ENCODE peak calls at places on chromosomes 13 and 19, in seven cellular contexts. C, Q, O, F, V, B and M are unnamed samples. For H3K36me3, the result is how much of the 10 kb centered on the place peaks cover.

GRCh38 chr19:23075031-23075733 is 41.6 kb upstream of the ZNF730 start:
- DNase-seq in C (peak), O (peak), Q (peak), F (peak), V (no peak), B (peak), M (peak)

GRCh38 chr13:24680258-24680920 is at the start of gene ATP12A:
- DNase-seq in V (no peak), Q (peak), B (peak), F (peak), C (no peak), O (peak), M (peak)

GRCh38 chr13:108948269-108948671 is 318.9 kb downstream of the MYO16 start:
- DNase-seq in B (no peak), V (no peak), C (no peak), F (peak), O (no peak), Q (peak), M (no peak)

GRCh38 chr19:41801682-41802317 is 5.4 kb downstream of the CEACAM3 start:
- DNase-seq in Q (no peak), O (no peak), C (no peak), B (no peak), F (no peak), V (no peak), M (no peak)

GRCh38 chr19:6540918-6541689 is 10.3 kb downstream of the TNFSF9 start:
- DNase-seq in C (no peak), F (no peak), Q (peak), B (no peak), V (no peak), O (no peak), M (no peak)

GRCh38 chr19:31498781-31499180 is 149.5 kb upstream of the TSHZ3 start:
- DNase-seq in O (no peak), C (no peak), Q (no peak), B (no peak), V (no peak), F (no peak), M (no peak)

GRCh38 chr19:33241530-33242101 is 16.0 kb upstream of the SLC7A10 start:
- DNase-seq in F (no peak), V (peak), O (peak), C (no peak), Q (peak), B (no peak), M (no peak)

GRCh38 chr19:2695288-2695866 is 7.1 kb downstream of the GNG7 start:
- DNase-seq in O (no peak), F (no peak), Q (no peak), B (no peak), C (peak), V (no peak), M (no peak)

GRCh38 chr13:79631260-79631659 is 150.3 kb downstream of the NDFIP2 start:
- DNase-seq in B (no peak), Q (peak), O (peak), F (peak), C (peak), V (no peak), M (peak)

GRCh38 chr13:28337196-28338045 is 157.5 kb downstream of the FLT1 start:
- DNase-seq in V (no peak), B (no peak), Q (peak), O (no peak), C (peak), F (no peak), M (peak)

GRCh38 chr13:26920614-26921355 is 160.2 kb upstream of the GPR12 start:
- DNase-seq in F (no peak), Q (no peak), V (no peak), O (no peak), B (no peak), C (no peak), M (no peak)

GRCh38 chr13:91157273-91158014 is 190.0 kb upstream of the MIR17HG start:
- DNase-seq in C (no peak), O (no peak), Q (no peak), B (no peak), V (no peak), F (no peak), M (no peak)

GRCh38 chr13:47215741-47216140 is 318.9 kb upstream of the HTR2A start:
- DNase-seq in Q (peak), C (peak), O (peak), B (no peak), F (no peak), V (no peak), M (peak)

GRCh38 chr19:2249010-2249866 is at the start of gene AMH:
- DNase-seq in V (no peak), C (no peak), F (no peak), Q (no peak), O (no peak), B (no peak), M (no peak)

GRCh38 chr19:41927810-41928192 is 448 bp downstream of the ERFL start:
- DNase-seq in F (no peak), Q (no peak), C (no peak), B (no peak), V (peak), O (no peak), M (no peak)

GRCh38 chr19:10653732-10654609 is at the start of gene ILF3:
- DNase-seq in Q (peak), V (peak), C (peak), B (peak), F (peak), O (peak), M (peak)

GRCh38 chr13:97191615-97192014 is 30.5 kb upstream of the MBNL2 start:
- DNase-seq in V (no peak), B (no peak), F (no peak), Q (no peak), C (no peak), O (no peak), M (no peak)

GRCh38 chr13:108266316-108266936 is 3.1 kb upstream of the TNFSF13B start:
- DNase-seq in F (no peak), O (no peak), C (no peak), V (no peak), B (no peak), Q (no peak), M (no peak)

GRCh38 chr13:25232937-25233515 is 54.3 kb downstream of the MTMR6 start:
- DNase-seq in C (peak), F (no peak), V (no peak), O (peak), B (no peak), Q (peak), M (no peak)

GRCh38 chr13:78376033-78376432 is 227.3 kb downstream of the POU4F1 start:
- DNase-seq in F (no peak), C (no peak), O (no peak), V (no peak), B (no peak), Q (no peak), M (no peak)

GRCh38 chr19:23956051-23956450 is 41.4 kb downstream of the ZNF726 start:
- DNase-seq in B (no peak), V (no peak), F (no peak), C (no peak), O (no peak), Q (no peak), M (no peak)

GRCh38 chr13:49502954-49503353 is 7.2 kb downstream of the PHF11 start:
- DNase-seq in O (no peak), C (peak), V (no peak), B (no peak), F (no peak), Q (peak), M (no peak)

GRCh38 chr13:53201454-53202225 is 173.0 kb downstream of the OLFM4 start:
- DNase-seq in V (no peak), B (peak), C (peak), F (no peak), Q (peak), O (peak), M (peak)

DNA sequence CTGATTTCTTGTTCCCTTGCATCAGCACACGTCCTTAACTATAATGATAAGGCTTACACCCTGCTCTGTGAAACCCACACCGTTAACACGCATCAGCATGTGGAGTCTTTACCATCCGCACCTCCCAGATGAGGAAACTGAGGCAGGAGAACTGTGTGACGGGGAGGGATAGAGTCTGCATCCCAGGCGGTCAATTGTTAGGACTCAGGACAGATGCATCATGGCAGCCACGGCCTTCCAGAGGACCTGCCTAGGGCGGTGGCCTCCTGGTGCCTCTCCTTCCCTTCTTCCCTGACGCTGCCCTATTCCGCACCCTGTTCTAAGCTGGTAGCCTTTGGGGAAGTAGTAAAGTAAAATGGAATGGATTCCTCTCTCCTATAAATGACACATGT is 326.0 kb downstream of the TEX29 start:
- DNase-seq in O (no peak), Q (no peak), B (no peak), C (no peak), F (no peak), V (no peak), M (no peak)
- H3K36me3 ChIP-seq in O (under half), Q (under half), B (under half), C (under half), F (under half), V (under half), M (under half)

GRCh38 chr19:15396436-15396835 is 16.8 kb upstream of the AKAP8 start:
- DNase-seq in B (no peak), Q (no peak), F (no peak), O (no peak), V (no peak), C (no peak), M (no peak)
- H3K36me3 ChIP-seq in B (half or more), Q (under half), F (under half), O (under half), V (under half), C (half or more), M (half or more)

GRCh38 chr19:17787274-17787913 is 7.5 kb upstream of the B3GNT3 start:
- DNase-seq in O (no peak), B (no peak), V (no peak), F (no peak), Q (no peak), C (no peak), M (no peak)
- H3K36me3 ChIP-seq in O (under half), B (under half), V (under half), F (under half), Q (under half), C (under half), M (under half)

GRCh38 chr19:55089279-55089944 is 13.7 kb downstream of the EPS8L1 start:
- DNase-seq in O (no peak), Q (no peak), C (no peak), F (no peak), B (no peak), V (no peak), M (no peak)

GRCh38 chr19:55091955-55092354 is 16.3 kb downstream of the EPS8L1 start:
- DNase-seq in B (no peak), Q (no peak), O (peak), C (no peak), F (no peak), V (no peak), M (no peak)

GRCh38 chr19:55091126-55091910 is 15.6 kb downstream of the EPS8L1 start:
- DNase-seq in V (no peak), C (no peak), F (no peak), B (no peak), Q (no peak), O (no peak), M (no peak)

GRCh38 chr19:55088543-55089265 is 13.0 kb downstream of the EPS8L1 start:
- DNase-seq in O (peak), V (peak), C (peak), B (peak), Q (peak), F (peak), M (peak)

GRCh38 chr19:55090564-55090963 is 14.9 kb downstream of the EPS8L1 start:
- DNase-seq in C (no peak), O (no peak), F (no peak), Q (no peak), B (no peak), V (no peak), M (no peak)
- H3K36me3 ChIP-seq in C (under half), O (under half), F (under half), Q (under half), B (under half), V (under half), M (under half)

DNA sequence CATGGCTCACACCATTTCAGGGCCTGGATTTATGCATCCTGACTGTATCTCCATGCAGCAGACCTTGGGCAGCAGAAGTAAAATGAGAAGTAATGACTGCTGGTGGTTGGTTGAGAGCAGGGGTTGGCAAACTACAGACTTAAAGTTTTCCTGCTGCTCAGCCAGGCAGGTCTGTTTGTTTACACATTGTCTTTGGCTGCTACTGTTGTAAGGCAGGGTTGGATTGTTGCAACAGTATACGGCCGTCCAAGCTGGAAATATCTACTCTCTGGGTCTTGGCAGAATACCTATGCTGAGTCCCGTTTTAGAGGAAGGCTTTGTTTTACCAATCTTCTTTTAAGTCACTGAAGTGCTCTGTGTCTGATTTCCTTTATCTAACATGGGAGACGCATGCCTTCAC is 13.5 kb downstream of the SNRNP70 start:
- DNase-seq in O (no peak), C (no peak), F (peak), Q (no peak), V (no peak), B (no peak), M (no peak)
- H3K36me3 ChIP-seq in O (under half), C (half or more), F (under half), Q (under half), V (under half), B (half or more), M (half or more)

GRCh38 chr19:619286-620002 is 13.9 kb downstream of the POLRMT start:
- DNase-seq in B (no peak), C (no peak), O (no peak), F (no peak), V (no peak), Q (no peak), M (no peak)
- H3K36me3 ChIP-seq in B (half or more), C (under half), O (under half), F (under half), V (under half), Q (under half), M (under half)